ENCODE peak calls at places on chromosomes 5 and 9, in nine cellular contexts. Q, H, O, A, B, Y, U, C and P are unnamed samples.

GRCh38 chr5:95712347-95712958 is 18.7 kb upstream of the RHOBTB3 start:
- DNase-seq in Q (peak; percentile 77), H (no peak), O (peak; percentile 85), A (peak; percentile 90), B (no peak), Y (no peak), U (peak; percentile 99), C (peak; percentile 14), P (peak; percentile 95)

GRCh38 chr5:171415115-171415730 is 4.2 kb upstream of the FGF18 start:
- DNase-seq in Q (peak; percentile 30), H (peak; percentile 3), O (peak; percentile 38), A (peak; percentile 63), B (no peak), Y (no peak), U (no peak), C (no peak), P (peak; percentile 76)

GRCh38 chr5:179187681-179188575 is 127.8 kb downstream of the ZNF354C start:
- DNase-seq in Q (no peak), H (no peak), O (no peak), A (no peak), B (no peak), Y (no peak), U (no peak), C (no peak), P (no peak)

GRCh38 chr9:113246928-113247327 is 25.6 kb downstream of the SLC31A1 start:
- DNase-seq in Q (no peak), H (no peak), O (no peak), A (no peak), B (no peak), Y (no peak), U (no peak), C (no peak), P (no peak)

GRCh38 chr5:56440871-56441740 is 208.0 kb upstream of the ANKRD55 start:
- DNase-seq in Q (peak; percentile 97), H (no peak), O (peak; percentile 90), A (peak; percentile 88), B (no peak), Y (no peak), U (peak; percentile 39), C (no peak), P (peak; percentile 44)

GRCh38 chr5:139100825-139101224 is 97.3 kb downstream of the SIL1 start:
- DNase-seq in Q (peak; percentile 21), H (no peak), O (peak; percentile 77), A (peak; percentile 75), B (no peak), Y (no peak), U (peak; percentile 26), C (no peak), P (peak; percentile 66)

GRCh38 chr5:181191526-181192336 is 13.3 kb downstream of the TRIM7 start:
- DNase-seq in Q (peak; percentile 96), H (no peak), O (peak; percentile 97), A (peak; percentile 94), B (no peak), Y (peak; percentile 90), U (peak; percentile 96), C (peak; percentile 95), P (peak; percentile 83)

GRCh38 chr9:121757286-121757595 is 105.8 kb downstream of the DAB2IP start:
- DNase-seq in Q (no peak), H (no peak), O (no peak), A (no peak), B (no peak), Y (no peak), U (no peak), C (no peak), P (no peak)

GRCh38 chr5:145811834-145812625 is 23.1 kb downstream of the PRELID2 start:
- DNase-seq in Q (peak; percentile 76), H (peak; percentile 16), O (peak; percentile 70), A (peak; percentile 48), B (peak; percentile 0), Y (no peak), U (peak; percentile 46), C (no peak), P (peak; percentile 17)

GRCh38 chr5:173941758-173942401 is 47.1 kb upstream of the C5orf47 start:
- DNase-seq in Q (no peak), H (no peak), O (no peak), A (no peak), B (no peak), Y (no peak), U (peak; percentile 60), C (no peak), P (no peak)

GRCh38 chr9:68457803-68458202 is 82.9 kb downstream of the TMEM252 start:
- DNase-seq in Q (no peak), H (no peak), O (no peak), A (no peak), B (no peak), Y (no peak), U (no peak), C (no peak), P (no peak)

GRCh38 chr5:20286512-20286911 is 298.5 kb upstream of the CDH18 start:
- DNase-seq in Q (peak; percentile 81), H (no peak), O (peak; percentile 26), A (peak; percentile 58), B (no peak), Y (no peak), U (peak; percentile 69), C (no peak), P (peak; percentile 66)

GRCh38 chr5:38154615-38155204 is 103.6 kb upstream of the EGFLAM start:
- DNase-seq in Q (no peak), H (peak; percentile 4), O (no peak), A (no peak), B (no peak), Y (no peak), U (no peak), C (no peak), P (no peak)

GRCh38 chr9:86275962-86276361 is 6.4 kb downstream of the ISCA1 start:
- DNase-seq in Q (no peak), H (no peak), O (peak; percentile 21), A (no peak), B (no peak), Y (no peak), U (no peak), C (no peak), P (no peak)

GRCh38 chr5:159735749-159736660 is 180.3 kb upstream of the ADRA1B start:
- DNase-seq in Q (no peak), H (no peak), O (no peak), A (no peak), B (no peak), Y (no peak), U (peak; percentile 40), C (no peak), P (peak; percentile 29)